ENCODE peak calls at places on chromosome X, in six cellular contexts. N is PC-3, X is hepatocyte, Q is GM23338, L is HCT116, S is PC-9. B is an unnamed sample.
A peak's percentile ranks its signal among the peaks of the same experiment; 100 is the strongest.

GRCh38 chrX:66622209-66622608 is 16.7 kb downstream of the EDA2R start:
- DNase-seq in X (no peak), L (no peak), N (no peak), Q (no peak), S (no peak), B (no peak)

GRCh38 chrX:78321809-78322208 is 5.6 kb downstream of the CYSLTR1 start:
- DNase-seq in Q (no peak), L (no peak), S (no peak), X (no peak), N (peak; percentile 40), B (peak; percentile 78)

GRCh38 chrX:51834076-51834475 is 59.3 kb upstream of the MAGED1 start:
- DNase-seq in S (no peak), X (no peak), Q (no peak), N (peak; percentile 4), L (no peak), B (no peak)

GRCh38 chrX:38086451-38087215 is 80.3 kb downstream of the SYTL5 start:
- DNase-seq in X (no peak), S (no peak), Q (no peak), L (no peak), N (no peak), B (peak; percentile 16)

GRCh38 chrX:104195489-104196084 is 29.3 kb downstream of the FAM199X start:
- DNase-seq in Q (peak; percentile 44), L (peak; percentile 1), S (peak; percentile 39), N (peak; percentile 70), X (peak; percentile 53), B (peak; percentile 54)

GRCh38 chrX:17744896-17745523 is 7.7 kb downstream of the SCML1 start:
- DNase-seq in L (no peak), X (no peak), Q (peak; percentile 6), N (peak; percentile 39), S (no peak), B (peak; percentile 21)

GRCh38 chrX:9072281-9072680 is 38.4 kb upstream of the FAM9B start:
- DNase-seq in X (no peak), L (no peak), N (no peak), S (no peak), Q (no peak), B (no peak)

GRCh38 chrX:108134724-108135123 is 43.1 kb downstream of the ATG4A start:
- DNase-seq in L (no peak), X (no peak), S (no peak), Q (peak; percentile 24), N (no peak), B (no peak)

GRCh38 chrX:68658530-68658929 is 11.1 kb downstream of the STARD8 start:
- DNase-seq in N (no peak), L (no peak), X (no peak), S (no peak), Q (no peak), B (no peak)

GRCh38 chrX:123408856-123409737 is 225.0 kb downstream of the GRIA3 start:
- DNase-seq in N (no peak), Q (no peak), X (no peak), L (no peak), S (no peak), B (peak; percentile 31)

GRCh38 chrX:97102938-97103337 is 219.2 kb downstream of the RPA4 start:
- DNase-seq in L (no peak), X (no peak), Q (no peak), S (no peak), N (no peak), B (no peak)

GRCh38 chrX:112521658-112522057 is 158.1 kb downstream of the LHFPL1 start:
- DNase-seq in N (no peak), Q (no peak), X (no peak), L (no peak), S (no peak), B (no peak)

GRCh38 chrX:105872921-105873320 is 50.6 kb downstream of the NRK start:
- DNase-seq in S (no peak), Q (no peak), L (no peak), X (no peak), N (peak; percentile 29), B (no peak)

GRCh38 chrX:144681501-144681900 is 565.8 kb upstream of the SPANXN1 start:
- DNase-seq in L (no peak), S (no peak), X (no peak), N (peak; percentile 73), Q (no peak), B (no peak)

GRCh38 chrX:71533514-71533849 is 578 bp downstream of the OGT start:
- DNase-seq in X (no peak), L (no peak), Q (no peak), N (no peak), S (no peak), B (no peak)

GRCh38 chrX:72005046-72005445 is 94.4 kb downstream of the NHSL2 start:
- DNase-seq in S (no peak), L (no peak), Q (no peak), X (no peak), N (no peak), B (no peak)

GRCh38 chrX:64894454-64895038 is 81.7 kb downstream of the ZC4H2 start:
- DNase-seq in L (peak; percentile 12), Q (peak; percentile 64), X (peak; percentile 44), S (no peak), N (peak; percentile 64), B (peak; percentile 27)

GRCh38 chrX:96480081-96480480 is 204.6 kb upstream of the DIAPH2 start:
- DNase-seq in S (no peak), X (no peak), Q (no peak), L (no peak), N (peak; percentile 84), B (no peak)

GRCh38 chrX:50910685-50911176 is at the start of gene BMP15:
- DNase-seq in N (no peak), L (no peak), Q (no peak), X (no peak), S (no peak), B (no peak)

GRCh38 chrX:40622741-40623536 is at the start of gene MPC1L:
- DNase-seq in Q (no peak), N (no peak), S (no peak), L (no peak), X (no peak), B (no peak)

GRCh38 chrX:17788439-17788838 is 51.1 kb downstream of the SCML1 start:
- DNase-seq in S (no peak), X (peak; percentile 40), L (peak; percentile 10), Q (peak; percentile 60), N (peak; percentile 74), B (peak; percentile 12)

GRCh38 chrX:39580043-39580442 is 517.7 kb downstream of the BCOR start:
- DNase-seq in X (no peak), S (no peak), Q (no peak), L (no peak), N (no peak), B (no peak)

GRCh38 chrX:121030083-121030482 is 17.3 kb upstream of the GLUD2 start:
- DNase-seq in S (no peak), Q (no peak), X (no peak), L (no peak), N (no peak), B (no peak)
- H3K9me2 ChIP-seq in S (no peaks in the 10 kb centered on the region), Q (no peaks in the 10 kb centered on the region), X (no peaks in the 10 kb centered on the region), L (no peaks in the 10 kb centered on the region), N (no peaks in the 10 kb centered on the region), B (no peaks in the 10 kb centered on the region)

DNA sequence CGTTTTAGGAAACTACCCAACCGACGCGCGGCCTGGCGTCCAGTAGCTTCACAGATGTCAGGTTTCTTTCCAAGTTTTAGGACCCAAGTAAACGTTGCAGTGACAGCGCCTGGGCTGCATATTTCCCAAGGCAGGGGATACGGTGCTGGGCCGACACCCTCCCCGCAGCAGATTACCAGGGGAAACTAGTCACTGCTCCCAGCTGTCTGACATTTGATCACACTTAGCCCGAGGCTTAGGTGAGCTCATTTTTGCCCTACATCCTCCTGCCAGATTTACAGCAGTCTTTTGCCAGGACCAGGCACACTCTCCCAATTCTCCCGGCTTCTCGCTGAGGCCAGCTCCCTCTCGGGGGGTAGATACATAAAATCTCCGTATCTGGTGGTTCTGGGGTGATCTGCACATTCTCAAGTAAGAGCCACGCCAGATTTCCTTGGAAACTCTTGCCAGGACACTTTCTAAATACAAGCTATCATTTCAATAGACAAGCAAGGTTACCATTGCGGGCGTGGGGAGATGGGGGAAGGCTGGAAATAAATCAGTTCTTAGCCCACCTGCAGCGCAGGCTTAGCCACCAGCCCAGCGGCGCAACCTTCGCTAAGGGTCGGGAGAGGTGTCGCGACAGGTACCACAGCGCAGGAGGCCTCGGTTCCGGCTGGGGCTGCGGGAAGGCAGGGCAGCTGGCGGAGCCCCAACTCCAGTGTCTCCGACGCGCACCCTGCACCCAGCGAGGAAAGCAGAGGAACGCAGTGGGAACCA is 2.5 kb upstream of the SOX3 start:
- DNase-seq in N (peak; percentile 67), S (no peak), L (no peak), X (no peak), Q (no peak), B (no peak)
- TF ChIP-seq EZH2 in N (no peak), S (no peak), L (no peak), X (peak; percentile 43), Q (peak; percentile 34), B (no peak)

DNA sequence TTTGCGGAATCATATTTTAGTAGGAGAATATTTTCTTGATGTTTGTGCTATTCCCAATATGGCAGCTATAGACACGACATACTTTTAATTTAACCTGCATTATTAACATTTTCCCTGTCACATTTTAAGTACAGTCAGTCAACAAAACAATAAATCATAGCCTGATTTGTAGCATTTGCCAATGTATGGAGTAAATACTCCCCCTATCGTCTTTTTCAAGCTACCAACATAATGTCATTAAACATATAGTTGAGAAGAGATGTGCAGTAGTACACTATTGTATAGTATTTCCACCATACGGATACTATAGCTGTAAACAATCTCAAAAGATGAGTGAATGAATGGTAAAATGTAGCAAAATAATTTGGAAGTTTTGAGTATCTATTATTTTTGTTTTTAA is 303.7 kb upstream of the MAGEB2 start:
- DNase-seq in S (no peak), X (no peak), L (no peak), N (peak; percentile 52), Q (no peak), B (no peak)
- TF ChIP-seq CTCF in S (peak; percentile 41), X (no peak), L (no peak), N (peak; percentile 62), Q (no peak), B (peak; percentile 3)

DNA sequence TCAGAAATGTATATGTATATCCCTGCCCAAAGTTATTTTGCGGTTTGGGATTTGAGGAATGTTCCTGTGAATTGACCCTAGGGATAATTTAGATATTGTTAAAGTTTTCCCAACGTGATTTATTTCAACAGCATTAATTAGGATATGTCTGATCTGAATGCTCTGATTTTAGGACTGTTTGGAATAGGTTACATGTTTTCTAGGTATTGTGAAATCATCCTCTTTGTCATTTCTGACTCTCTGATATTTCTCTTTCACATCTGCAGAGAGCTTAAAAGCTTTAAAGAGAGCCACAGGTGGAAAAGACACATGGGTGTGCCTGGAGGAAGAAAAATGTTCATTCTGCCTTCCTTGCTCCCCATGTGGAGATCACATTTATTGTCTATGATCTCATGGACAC is 5.1 kb downstream of the GPR101 start:
- DNase-seq in L (no peak), S (no peak), X (no peak), Q (no peak), N (no peak), B (no peak)
- H3K9me2 ChIP-seq in L (no peaks in the 10 kb centered on the region), S (no peaks in the 10 kb centered on the region), X (no peaks in the 10 kb centered on the region), Q (no peaks in the 10 kb centered on the region), N (no peaks in the 10 kb centered on the region), B (no peaks in the 10 kb centered on the region)

B was measured in MM.1S.